ENCODE peak calls at places on chromosomes 13 and 19, in six cellular contexts. Y is right lobe of liver; U is upper lobe of right lung; V is LoVo; O is fibroblast of pulmonary artery; C is stimulated activated CD4-positive, alpha-beta T cell treated with anti-CD3 and anti-CD28 coated beads, Interleukin-1b, Interleukin-23, amount 100 ng/mL, for 1 hour. N is an unnamed sample.

GRCh38 chr19:34149873-34150272 is 22.4 kb upstream of the LSM14A start:
- DNase-seq in Y (no peak), U (no peak), V (no peak), O (no peak), C (no peak), N (no peak)

GRCh38 chr13:112217431-112217830 is 150.5 kb downstream of the SOX1 start:
- DNase-seq in Y (no peak), U (no peak), V (no peak), O (no peak), C (no peak), N (no peak)

GRCh38 chr19:47613165-47614146 is 4.5 kb downstream of the BICRA start:
- DNase-seq in Y (no peak), U (no peak), V (no peak), O (peak), C (no peak), N (no peak)

GRCh38 chr13:71137106-71137505 is 729.9 kb downstream of the DACH1 start:
- DNase-seq in Y (no peak), U (no peak), V (no peak), O (no peak), C (no peak), N (no peak)

GRCh38 chr19:48329167-48329891 is 4.0 kb downstream of the EMP3 start:
- DNase-seq in Y (no peak), U (no peak), V (peak), O (peak), C (no peak), N (peak)

GRCh38 chr19:46875234-46875633 is 14.4 kb downstream of the ARHGAP35 start:
- DNase-seq in Y (no peak), U (no peak), V (no peak), O (no peak), C (no peak), N (no peak)

GRCh38 chr13:98520674-98521449 is 56.0 kb downstream of the STK24 start:
- DNase-seq in Y (no peak), U (peak), V (no peak), O (no peak), C (no peak), N (no peak)

GRCh38 chr19:49126575-49126974 is 7.2 kb downstream of the PPFIA3 start:
- DNase-seq in Y (no peak), U (no peak), V (no peak), O (no peak), C (no peak), N (no peak)

GRCh38 chr19:1017115-1017905 is 3.6 kb downstream of the TMEM259 start:
- DNase-seq in Y (peak), U (no peak), V (no peak), O (no peak), C (no peak), N (no peak)

GRCh38 chr19:48739835-48740704 is at the start of gene RASIP1:
- DNase-seq in Y (peak), U (no peak), V (no peak), O (no peak), C (no peak), N (no peak)

GRCh38 chr13:60435762-60436374 is 38.8 kb downstream of the TDRD3 start:
- DNase-seq in Y (no peak), U (no peak), V (no peak), O (no peak), C (no peak), N (no peak)

GRCh38 chr19:35545855-35546381 is 492 bp downstream of the TMEM147 start:
- DNase-seq in Y (peak), U (peak), V (peak), O (no peak), C (peak), N (peak)

GRCh38 chr19:42343344-42344110 is 18.1 kb downstream of the MEGF8 start:
- DNase-seq in Y (no peak), U (no peak), V (no peak), O (no peak), C (no peak), N (no peak)

GRCh38 chr13:109700176-109700575 is 86.2 kb downstream of the IRS2 start:
- DNase-seq in Y (peak), U (peak), V (peak), O (peak), C (no peak), N (peak)

GRCh38 chr13:25630327-25630726 is 258.6 kb downstream of the ATP8A2 start:
- DNase-seq in Y (no peak), U (no peak), V (no peak), O (no peak), C (no peak), N (no peak)

GRCh38 chr13:31011193-31011860 is 78.9 kb downstream of the TEX26 start:
- DNase-seq in Y (no peak), U (no peak), V (no peak), O (no peak), C (no peak), N (no peak)

GRCh38 chr19:41339936-41340335 is 13.8 kb downstream of the TGFB1 start:
- DNase-seq in Y (no peak), U (no peak), V (no peak), O (peak), C (no peak), N (no peak)

GRCh38 chr19:52923782-52924593 is 760 bp upstream of the ZNF888 start:
- DNase-seq in Y (peak), U (peak), V (peak), O (peak), C (no peak), N (peak)

GRCh38 chr13:76723551-76724232 is 162.5 kb downstream of the KCTD12 start:
- DNase-seq in Y (peak), U (no peak), V (no peak), O (peak), C (no peak), N (peak)

GRCh38 chr13:31477961-31478360 is 261.4 kb upstream of the RXFP2 start:
- DNase-seq in Y (no peak), U (no peak), V (no peak), O (peak), C (no peak), N (no peak)

GRCh38 chr19:6696239-6696820 is 24.1 kb downstream of the C3 start:
- DNase-seq in Y (peak), U (no peak), V (no peak), O (no peak), C (no peak), N (no peak)

GRCh38 chr19:45218426-45218825 is 26.8 kb downstream of the EXOC3L2 start:
- DNase-seq in Y (no peak), U (no peak), V (no peak), O (no peak), C (no peak), N (no peak)

GRCh38 chr13:93086329-93086728 is 140.3 kb upstream of the GPC6 start:
- DNase-seq in Y (no peak), U (no peak), V (no peak), O (no peak), C (no peak), N (no peak)

GRCh38 chr19:34336781-34337271 is 28.2 kb upstream of the GPI start:
- DNase-seq in Y (no peak), U (no peak), V (peak), O (peak), C (no peak), N (peak)

GRCh38 chr13:51194942-51195341 is 27.3 kb upstream of the FAM124A start:
- DNase-seq in Y (no peak), U (no peak), V (no peak), O (no peak), C (no peak), N (no peak)

GRCh38 chr19:27752530-27753184 is 1460.3 kb downstream of the UQCRFS1 start:
- DNase-seq in Y (no peak), U (peak), V (no peak), O (no peak), C (no peak), N (no peak)

GRCh38 chr19:50736338-50736737 is 13.2 kb downstream of the CLEC11A start:
- DNase-seq in Y (no peak), U (no peak), V (no peak), O (no peak), C (no peak), N (no peak)

GRCh38 chr19:48121909-48122371 is 11.3 kb upstream of the PLA2G4C start:
- DNase-seq in Y (no peak), U (no peak), V (no peak), O (peak), C (no peak), N (no peak)

GRCh38 chr19:35135389-35135909 is 590 bp upstream of the LGI4 start:
- DNase-seq in Y (peak), U (peak), V (peak), O (peak), C (peak), N (peak)

GRCh38 chr19:3479819-3480215 is 508 bp downstream of the SMIM24 start:
- DNase-seq in Y (no peak), U (no peak), V (no peak), O (no peak), C (no peak), N (no peak)

N was measured in MV-4-11.